ENCODE peak calls at places on chromosomes 6 and 20, in six cellular contexts. K, A, J, O, D and U are unnamed samples.

GRCh38 chr6:170135821-170136471 is 154.9 kb downstream of the DLL1 start:
- DNase-seq in K (no peak), A (no peak), J (no peak), O (no peak), D (no peak), U (peak)

GRCh38 chr20:24960861-24961260 is 11.8 kb downstream of the CST7 start:
- DNase-seq in K (no peak), A (no peak), J (no peak), O (no peak), D (no peak), U (no peak)

GRCh38 chr6:62942000-62942399 is 269.3 kb upstream of the FKBP1C start:
- DNase-seq in K (no peak), A (no peak), J (no peak), O (no peak), D (no peak), U (no peak)

GRCh38 chr6:105601541-105602174 is 198.8 kb upstream of the PREP start:
- DNase-seq in K (peak), A (peak), J (no peak), O (peak), D (no peak), U (peak)

GRCh38 chr6:141467881-141468280 is 664.8 kb upstream of the GJE1 start:
- DNase-seq in K (peak), A (no peak), J (no peak), O (no peak), D (no peak), U (no peak)

GRCh38 chr6:30689022-30689865 is 1.5 kb downstream of the NRM start:
- DNase-seq in K (no peak), A (no peak), J (no peak), O (no peak), D (no peak), U (peak)

GRCh38 chr20:50731930-50732690 is 730 bp downstream of the PARD6B start:
- DNase-seq in K (no peak), A (peak), J (no peak), O (no peak), D (no peak), U (no peak)

GRCh38 chr6:107118976-107119375 is 3.7 kb upstream of the BEND3 start:
- DNase-seq in K (peak), A (no peak), J (no peak), O (no peak), D (no peak), U (no peak)

GRCh38 chr6:8383584-8383983 is 51.8 kb downstream of the SLC35B3 start:
- DNase-seq in K (no peak), A (no peak), J (no peak), O (no peak), D (no peak), U (no peak)

GRCh38 chr6:18308070-18308735 is 43.9 kb upstream of the DEK start:
- DNase-seq in K (no peak), A (no peak), J (no peak), O (no peak), D (no peak), U (no peak)

GRCh38 chr6:168715643-168716481 is 274.9 kb downstream of the SMOC2 start:
- DNase-seq in K (no peak), A (no peak), J (no peak), O (no peak), D (no peak), U (no peak)

GRCh38 chr6:28218312-28219248 is 6.5 kb upstream of the ZSCAN9 start:
- DNase-seq in K (peak), A (peak), J (no peak), O (peak), D (peak), U (peak)

GRCh38 chr6:93048381-93048780 is 371.0 kb downstream of the EPHA7 start:
- DNase-seq in K (no peak), A (no peak), J (no peak), O (no peak), D (peak), U (no peak)